ENCODE peak calls at places on chromosomes 3 and 15, in six cellular contexts. One of them, this sample, is unnamed.
A peak's percentile ranks its signal among the peaks of the same experiment; 100 is the strongest.

GRCh38 chr15:77840962-77841361 is 208.2 kb upstream of the LINGO1 start:
- DNase-seq in A549: peak; percentile 38
- DNase-seq in SK-N-SH: no peak
- DNase-seq in SJCRH30: no peak
- DNase-seq in tibial artery: no peak
- DNase-seq in neural progenitor cell: no peak
- DNase-seq in this sample: peak; percentile 27

GRCh38 chr15:80180468-80180867 is 27.7 kb downstream of the FAH start:
- DNase-seq in A549: no peak
- DNase-seq in SK-N-SH: no peak
- DNase-seq in SJCRH30: no peak
- DNase-seq in tibial artery: no peak
- DNase-seq in neural progenitor cell: no peak
- DNase-seq in this sample: no peak

GRCh38 chr15:58752716-58753115 is 3.2 kb upstream of the ADAM10 start:
- DNase-seq in A549: no peak
- DNase-seq in SK-N-SH: no peak
- DNase-seq in SJCRH30: no peak
- DNase-seq in tibial artery: no peak
- DNase-seq in neural progenitor cell: no peak
- DNase-seq in this sample: no peak

GRCh38 chr3:122964844-122965243 is 62.7 kb downstream of the SEMA5B start:
- DNase-seq in A549: no peak
- DNase-seq in SK-N-SH: no peak
- DNase-seq in SJCRH30: no peak
- DNase-seq in tibial artery: no peak
- DNase-seq in neural progenitor cell: no peak
- DNase-seq in this sample: no peak

GRCh38 chr3:119690043-119690656 is 12.7 kb upstream of the CFAP91 start:
- DNase-seq in A549: peak; percentile 24
- DNase-seq in SK-N-SH: peak; percentile 30
- DNase-seq in SJCRH30: peak; percentile 60
- DNase-seq in tibial artery: no peak
- DNase-seq in neural progenitor cell: peak; percentile 43
- DNase-seq in this sample: no peak

GRCh38 chr3:46976326-46977190 is at the start of gene CCDC12:
- DNase-seq in A549: peak; percentile 97
- DNase-seq in SK-N-SH: peak; percentile 96
- DNase-seq in SJCRH30: peak; percentile 98
- DNase-seq in tibial artery: peak; percentile 99
- DNase-seq in neural progenitor cell: peak; percentile 98
- DNase-seq in this sample: peak; percentile 98

GRCh38 chr3:147343926-147344325 is 62.4 kb downstream of the ZIC4 start:
- DNase-seq in A549: no peak
- DNase-seq in SK-N-SH: no peak
- DNase-seq in SJCRH30: no peak
- DNase-seq in tibial artery: no peak
- DNase-seq in neural progenitor cell: no peak
- DNase-seq in this sample: no peak

GRCh38 chr15:61809216-61809615 is 251.0 kb downstream of the VPS13C start:
- DNase-seq in A549: no peak
- DNase-seq in SK-N-SH: no peak
- DNase-seq in SJCRH30: no peak
- DNase-seq in tibial artery: no peak
- DNase-seq in neural progenitor cell: no peak
- DNase-seq in this sample: no peak

GRCh38 chr15:31136612-31137328 is 35.2 kb upstream of the TRPM1 start:
- DNase-seq in A549: no peak
- DNase-seq in SK-N-SH: no peak
- DNase-seq in SJCRH30: no peak
- DNase-seq in tibial artery: no peak
- DNase-seq in neural progenitor cell: no peak
- DNase-seq in this sample: no peak

GRCh38 chr3:71468311-71469130 is 115.0 kb downstream of the FOXP1 start:
- DNase-seq in A549: no peak
- DNase-seq in SK-N-SH: no peak
- DNase-seq in SJCRH30: no peak
- DNase-seq in tibial artery: no peak
- DNase-seq in neural progenitor cell: no peak
- DNase-seq in this sample: no peak

GRCh38 chr15:45827275-45827674 is 192.4 kb downstream of the SQOR start:
- DNase-seq in A549: no peak
- DNase-seq in SK-N-SH: no peak
- DNase-seq in SJCRH30: no peak
- DNase-seq in tibial artery: no peak
- DNase-seq in neural progenitor cell: no peak
- DNase-seq in this sample: no peak

GRCh38 chr3:142975316-142975995 is 12.0 kb upstream of the PAQR9 start:
- DNase-seq in A549: peak; percentile 22
- DNase-seq in SK-N-SH: no peak
- DNase-seq in SJCRH30: no peak
- DNase-seq in tibial artery: no peak
- DNase-seq in neural progenitor cell: no peak
- DNase-seq in this sample: peak; percentile 45

GRCh38 chr15:35439291-35439690 is 106.7 kb downstream of the DPH6 start:
- DNase-seq in A549: no peak
- DNase-seq in SK-N-SH: no peak
- DNase-seq in SJCRH30: no peak
- DNase-seq in tibial artery: no peak
- DNase-seq in neural progenitor cell: no peak
- DNase-seq in this sample: no peak

GRCh38 chr3:107745354-107745753 is 222.6 kb downstream of the BBX start:
- DNase-seq in A549: no peak
- DNase-seq in SK-N-SH: no peak
- DNase-seq in SJCRH30: no peak
- DNase-seq in tibial artery: no peak
- DNase-seq in neural progenitor cell: no peak
- DNase-seq in this sample: no peak

GRCh38 chr15:32100286-32100685 is 70.0 kb downstream of the CHRNA7 start:
- DNase-seq in A549: no peak
- DNase-seq in SK-N-SH: no peak
- DNase-seq in SJCRH30: no peak
- DNase-seq in tibial artery: no peak
- DNase-seq in neural progenitor cell: peak; percentile 42
- DNase-seq in this sample: no peak

GRCh38 chr15:29143909-29144308 is 125.7 kb downstream of the NSMCE3 start:
- DNase-seq in A549: no peak
- DNase-seq in SK-N-SH: no peak
- DNase-seq in SJCRH30: no peak
- DNase-seq in tibial artery: no peak
- DNase-seq in neural progenitor cell: no peak
- DNase-seq in this sample: no peak

GRCh38 chr15:96578393-96578792 is 247.9 kb downstream of the NR2F2 start:
- DNase-seq in A549: no peak
- DNase-seq in SK-N-SH: peak; percentile 58
- DNase-seq in SJCRH30: no peak
- DNase-seq in tibial artery: no peak
- DNase-seq in neural progenitor cell: no peak
- DNase-seq in this sample: no peak

GRCh38 chr3:127152676-127153505 is 40.0 kb upstream of the PRR23E start:
- DNase-seq in A549: no peak
- DNase-seq in SK-N-SH: no peak
- DNase-seq in SJCRH30: no peak
- DNase-seq in tibial artery: no peak
- DNase-seq in neural progenitor cell: no peak
- DNase-seq in this sample: no peak

GRCh38 chr3:105458518-105459215 is 92.0 kb downstream of the ALCAM start:
- DNase-seq in A549: no peak
- DNase-seq in SK-N-SH: no peak
- DNase-seq in SJCRH30: no peak
- DNase-seq in tibial artery: no peak
- DNase-seq in neural progenitor cell: no peak
- DNase-seq in this sample: no peak

GRCh38 chr3:58047806-58048205 is 39.6 kb downstream of the FLNB start:
- DNase-seq in A549: no peak
- DNase-seq in SK-N-SH: no peak
- DNase-seq in SJCRH30: no peak
- DNase-seq in tibial artery: no peak
- DNase-seq in neural progenitor cell: no peak
- DNase-seq in this sample: no peak

GRCh38 chr15:100759698-100760356 is 119.8 kb upstream of the ALDH1A3 start:
- DNase-seq in A549: peak; percentile 93
- DNase-seq in SK-N-SH: peak; percentile 62
- DNase-seq in SJCRH30: peak; percentile 63
- DNase-seq in tibial artery: no peak
- DNase-seq in neural progenitor cell: no peak
- DNase-seq in this sample: no peak

GRCh38 chr3:27312044-27312668 is 57.0 kb downstream of the NEK10 start:
- DNase-seq in A549: peak; percentile 84
- DNase-seq in SK-N-SH: peak; percentile 50
- DNase-seq in SJCRH30: peak; percentile 82
- DNase-seq in tibial artery: no peak
- DNase-seq in neural progenitor cell: peak; percentile 51
- DNase-seq in this sample: no peak

DNA sequence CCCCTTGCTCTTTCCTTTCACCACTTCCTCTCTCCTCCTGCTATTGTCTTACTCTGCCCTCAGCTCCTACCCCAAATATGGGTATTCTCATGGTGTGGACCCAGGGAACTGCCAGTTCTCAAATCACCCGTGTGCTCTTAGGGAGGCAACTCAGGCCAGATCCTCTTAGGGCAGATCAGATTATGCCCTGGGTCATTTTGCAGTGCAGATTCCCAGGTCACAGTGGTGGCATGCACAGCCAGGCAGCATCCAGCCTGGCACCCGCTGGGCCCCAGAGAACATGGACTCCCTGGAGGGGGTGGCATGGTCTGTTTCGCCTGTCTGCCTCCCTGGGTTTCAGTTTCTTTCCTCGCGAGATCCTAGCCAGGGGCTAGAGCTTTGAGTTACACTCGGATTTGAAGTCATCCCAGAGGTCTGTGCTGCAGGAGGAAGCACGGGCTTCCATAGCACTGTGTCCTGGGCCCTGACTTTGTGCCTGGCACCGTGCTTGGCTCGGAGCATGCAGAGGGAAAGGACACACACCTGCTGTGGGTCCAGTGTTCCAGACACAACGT is 96.1 kb downstream of the TOP2B start:
- DNase-seq in A549: no peak
- DNase-seq in SK-N-SH: no peak
- DNase-seq in SJCRH30: no peak
- DNase-seq in tibial artery: no peak
- DNase-seq in neural progenitor cell: no peak
- DNase-seq in this sample: no peak
- H3K4me1 ChIP-seq in A549: peaks cover 10% of the 10 kb centered on the region
- H3K4me1 ChIP-seq in SK-N-SH: peaks cover 22% of the 10 kb centered on the region
- H3K4me1 ChIP-seq in SJCRH30: peaks cover 9% of the 10 kb centered on the region
- H3K4me1 ChIP-seq in tibial artery: peaks cover 10% of the 10 kb centered on the region
- H3K4me1 ChIP-seq in neural progenitor cell: peaks cover 5% of the 10 kb centered on the region
- H3K4me1 ChIP-seq in this sample: no peaks in the 10 kb centered on the region

GRCh38 chr3:194136519-194137313 is 768 bp downstream of the HES1 start:
- DNase-seq in A549: peak; percentile 32
- DNase-seq in SK-N-SH: peak; percentile 56
- DNase-seq in SJCRH30: peak; percentile 61
- DNase-seq in tibial artery: peak; percentile 72
- DNase-seq in neural progenitor cell: peak; percentile 76
- DNase-seq in this sample: peak; percentile 52

GRCh38 chr3:194139085-194139976 is 3.4 kb downstream of the HES1 start:
- DNase-seq in A549: peak; percentile 69
- DNase-seq in SK-N-SH: peak; percentile 83
- DNase-seq in SJCRH30: peak; percentile 85
- DNase-seq in tibial artery: peak; percentile 25
- DNase-seq in neural progenitor cell: peak; percentile 80
- DNase-seq in this sample: peak; percentile 65

GRCh38 chr3:194137314-194138097 is 1.6 kb downstream of the HES1 start:
- DNase-seq in A549: peak; percentile 65
- DNase-seq in SK-N-SH: peak; percentile 74
- DNase-seq in SJCRH30: peak; percentile 66
- DNase-seq in tibial artery: peak; percentile 73
- DNase-seq in neural progenitor cell: peak; percentile 66
- DNase-seq in this sample: peak; percentile 66

GRCh38 chr3:194138732-194139084 is 2.8 kb downstream of the HES1 start:
- DNase-seq in A549: no peak
- DNase-seq in SK-N-SH: no peak
- DNase-seq in SJCRH30: no peak
- DNase-seq in tibial artery: no peak
- DNase-seq in neural progenitor cell: peak; percentile 45
- DNase-seq in this sample: no peak

DNA sequence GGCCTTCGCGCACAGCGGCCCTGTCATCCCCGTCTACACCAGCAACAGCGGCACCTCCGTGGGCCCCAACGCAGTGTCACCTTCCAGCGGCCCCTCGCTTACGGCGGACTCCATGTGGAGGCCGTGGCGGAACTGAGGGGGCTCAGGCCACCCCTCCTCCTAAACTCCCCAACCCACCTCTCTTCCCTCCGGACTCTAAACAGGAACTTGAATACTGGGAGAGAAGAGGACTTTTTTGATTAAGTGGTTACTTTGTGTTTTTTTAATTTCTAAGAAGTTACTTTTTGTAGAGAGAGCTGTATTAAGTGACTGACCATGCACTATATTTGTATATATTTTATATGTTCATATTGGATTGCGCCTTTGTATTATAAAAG is 2.1 kb downstream of the HES1 start:
- DNase-seq in A549: peak; percentile 37
- DNase-seq in SK-N-SH: no peak
- DNase-seq in SJCRH30: no peak
- DNase-seq in tibial artery: no peak
- DNase-seq in neural progenitor cell: no peak
- DNase-seq in this sample: no peak
- H3K4me1 ChIP-seq in A549: peaks cover 45% of the 10 kb centered on the region
- H3K4me1 ChIP-seq in SK-N-SH: peaks cover 76% of the 10 kb centered on the region
- H3K4me1 ChIP-seq in SJCRH30: peaks cover 31% of the 10 kb centered on the region
- H3K4me1 ChIP-seq in tibial artery: peaks cover 57% of the 10 kb centered on the region
- H3K4me1 ChIP-seq in neural progenitor cell: peaks cover 50% of the 10 kb centered on the region
- H3K4me1 ChIP-seq in this sample: peaks cover 14% of the 10 kb centered on the region

DNA sequence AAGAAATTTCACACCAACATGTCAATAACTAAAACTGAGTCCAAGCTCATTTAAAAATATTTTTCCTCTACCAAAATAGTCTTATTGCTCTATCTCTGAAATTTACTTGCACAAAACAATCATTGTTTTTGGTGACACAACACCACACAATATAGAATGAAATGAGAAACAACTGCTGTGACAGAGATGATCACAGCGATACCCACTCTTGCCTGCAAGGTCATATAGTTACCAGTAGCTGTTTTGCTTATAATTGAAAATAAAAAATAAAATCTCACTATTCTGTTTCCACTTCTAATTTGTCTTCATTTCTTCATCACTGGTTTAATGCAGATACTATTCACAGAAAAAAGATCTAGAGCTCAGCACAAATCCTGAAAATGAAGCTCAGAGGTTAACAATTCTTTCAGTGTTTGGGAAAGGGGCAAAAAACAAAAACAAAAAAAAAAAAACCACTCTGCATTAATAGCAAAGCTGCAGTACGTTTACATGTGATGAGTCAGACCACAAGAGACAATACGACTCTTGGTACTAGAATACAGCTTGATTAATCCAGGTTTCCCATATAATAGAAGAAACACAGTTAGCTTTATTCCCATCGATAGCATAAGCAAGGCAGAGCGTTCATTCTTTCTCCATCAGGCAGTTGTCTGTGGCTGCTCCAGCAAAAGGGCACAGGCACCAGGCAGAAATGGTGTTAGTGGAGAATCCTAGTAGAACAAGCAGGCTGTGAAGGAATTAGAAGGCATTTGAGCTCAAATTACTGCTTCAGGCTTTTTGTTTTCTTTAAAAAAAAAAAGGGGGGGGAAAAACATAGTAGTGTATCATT is 794 bp downstream of the ANKRD28 start:
- DNase-seq in A549: peak; percentile 41
- DNase-seq in SK-N-SH: peak; percentile 9
- DNase-seq in SJCRH30: peak; percentile 72
- DNase-seq in tibial artery: no peak
- DNase-seq in neural progenitor cell: peak; percentile 60
- DNase-seq in this sample: no peak
- H3K4me1 ChIP-seq in A549: peaks cover 48% of the 10 kb centered on the region
- H3K4me1 ChIP-seq in SK-N-SH: peaks cover 15% of the 10 kb centered on the region
- H3K4me1 ChIP-seq in SJCRH30: peaks cover 11% of the 10 kb centered on the region
- H3K4me1 ChIP-seq in tibial artery: peaks cover 19% of the 10 kb centered on the region
- H3K4me1 ChIP-seq in neural progenitor cell: peaks cover 45% of the 10 kb centered on the region
- H3K4me1 ChIP-seq in this sample: no peaks in the 10 kb centered on the region

GRCh38 chr3:15298504-15298903 is 33.9 kb downstream of the SH3BP5 start:
- DNase-seq in A549: no peak
- DNase-seq in SK-N-SH: no peak
- DNase-seq in SJCRH30: no peak
- DNase-seq in tibial artery: no peak
- DNase-seq in neural progenitor cell: no peak
- DNase-seq in this sample: no peak
- H3K4me1 ChIP-seq in A549: peaks cover 11% of the 10 kb centered on the region
- H3K4me1 ChIP-seq in SK-N-SH: no peaks in the 10 kb centered on the region
- H3K4me1 ChIP-seq in SJCRH30: no peaks in the 10 kb centered on the region
- H3K4me1 ChIP-seq in tibial artery: peaks cover 31% of the 10 kb centered on the region
- H3K4me1 ChIP-seq in neural progenitor cell: no peaks in the 10 kb centered on the region
- H3K4me1 ChIP-seq in this sample: no peaks in the 10 kb centered on the region

This sample was measured in H9.